ENCODE peak calls at places on chromosomes 4 and X, in ten cellular contexts. One of them, this sample, is unnamed.

GRCh38 chrX:57232658-57233360 is 53.7 kb upstream of the FAAH2 start:
- DNase-seq in trophoblast cell: no peak
- DNase-seq in cardiac muscle cell: no peak
- DNase-seq in pancreas: no peak
- DNase-seq in foreskin keratinocyte: no peak
- DNase-seq in mammary epithelial cell: no peak
- DNase-seq in psoas muscle: no peak
- DNase-seq in AG04450: no peak
- DNase-seq in heart left ventricle: no peak
- DNase-seq in right cardiac atrium: no peak
- DNase-seq in this sample: no peak

GRCh38 chrX:81261576-81261975 is 59.7 kb downstream of the SH3BGRL start:
- DNase-seq in trophoblast cell: no peak
- DNase-seq in cardiac muscle cell: peak
- DNase-seq in pancreas: no peak
- DNase-seq in foreskin keratinocyte: peak
- DNase-seq in mammary epithelial cell: peak
- DNase-seq in psoas muscle: no peak
- DNase-seq in AG04450: no peak
- DNase-seq in heart left ventricle: no peak
- DNase-seq in right cardiac atrium: no peak
- DNase-seq in this sample: no peak

GRCh38 chr4:119841361-119841760 is 212.8 kb upstream of the PDE5A start:
- DNase-seq in trophoblast cell: no peak
- DNase-seq in cardiac muscle cell: no peak
- DNase-seq in pancreas: no peak
- DNase-seq in foreskin keratinocyte: peak
- DNase-seq in mammary epithelial cell: peak
- DNase-seq in psoas muscle: no peak
- DNase-seq in AG04450: no peak
- DNase-seq in heart left ventricle: no peak
- DNase-seq in right cardiac atrium: no peak
- DNase-seq in this sample: no peak

GRCh38 chr4:157128395-157128794 is 52.4 kb downstream of the GLRB start:
- DNase-seq in trophoblast cell: no peak
- DNase-seq in cardiac muscle cell: peak
- DNase-seq in pancreas: no peak
- DNase-seq in foreskin keratinocyte: peak
- DNase-seq in mammary epithelial cell: peak
- DNase-seq in psoas muscle: no peak
- DNase-seq in AG04450: peak
- DNase-seq in heart left ventricle: no peak
- DNase-seq in right cardiac atrium: no peak
- DNase-seq in this sample: no peak

GRCh38 chrX:107730991-107731766 is 44.4 kb downstream of the TSC22D3 start:
- DNase-seq in trophoblast cell: no peak
- DNase-seq in cardiac muscle cell: no peak
- DNase-seq in pancreas: no peak
- DNase-seq in foreskin keratinocyte: no peak
- DNase-seq in mammary epithelial cell: no peak
- DNase-seq in psoas muscle: no peak
- DNase-seq in AG04450: no peak
- DNase-seq in heart left ventricle: no peak
- DNase-seq in right cardiac atrium: no peak
- DNase-seq in this sample: no peak

GRCh38 chrX:70554081-70554480 is 109.4 kb downstream of the DLG3 start:
- DNase-seq in trophoblast cell: no peak
- DNase-seq in cardiac muscle cell: peak
- DNase-seq in pancreas: no peak
- DNase-seq in foreskin keratinocyte: peak
- DNase-seq in mammary epithelial cell: peak
- DNase-seq in psoas muscle: no peak
- DNase-seq in AG04450: no peak
- DNase-seq in heart left ventricle: no peak
- DNase-seq in right cardiac atrium: no peak
- DNase-seq in this sample: no peak

GRCh38 chr4:152689615-152690501 is 10.1 kb upstream of the TMEM154 start:
- DNase-seq in trophoblast cell: no peak
- DNase-seq in cardiac muscle cell: no peak
- DNase-seq in pancreas: no peak
- DNase-seq in foreskin keratinocyte: no peak
- DNase-seq in mammary epithelial cell: no peak
- DNase-seq in psoas muscle: no peak
- DNase-seq in AG04450: no peak
- DNase-seq in heart left ventricle: no peak
- DNase-seq in right cardiac atrium: no peak
- DNase-seq in this sample: no peak

GRCh38 chr4:176883108-176883550 is 90.4 kb upstream of the VEGFC start:
- DNase-seq in trophoblast cell: no peak
- DNase-seq in cardiac muscle cell: peak
- DNase-seq in pancreas: no peak
- DNase-seq in foreskin keratinocyte: no peak
- DNase-seq in mammary epithelial cell: no peak
- DNase-seq in psoas muscle: no peak
- DNase-seq in AG04450: no peak
- DNase-seq in heart left ventricle: no peak
- DNase-seq in right cardiac atrium: no peak
- DNase-seq in this sample: no peak

GRCh38 chr4:140213736-140214135 is 59.8 kb upstream of the MAML3 start:
- DNase-seq in trophoblast cell: no peak
- DNase-seq in cardiac muscle cell: no peak
- DNase-seq in pancreas: no peak
- DNase-seq in foreskin keratinocyte: peak
- DNase-seq in mammary epithelial cell: peak
- DNase-seq in psoas muscle: no peak
- DNase-seq in AG04450: no peak
- DNase-seq in heart left ventricle: no peak
- DNase-seq in right cardiac atrium: no peak
- DNase-seq in this sample: no peak

GRCh38 chr4:140223056-140223810 is 69.2 kb upstream of the MAML3 start:
- DNase-seq in trophoblast cell: peak
- DNase-seq in cardiac muscle cell: peak
- DNase-seq in pancreas: no peak
- DNase-seq in foreskin keratinocyte: peak
- DNase-seq in mammary epithelial cell: no peak
- DNase-seq in psoas muscle: no peak
- DNase-seq in AG04450: no peak
- DNase-seq in heart left ventricle: no peak
- DNase-seq in right cardiac atrium: no peak
- DNase-seq in this sample: no peak

GRCh38 chr4:140220053-140220452 is 66.1 kb upstream of the MAML3 start:
- DNase-seq in trophoblast cell: no peak
- DNase-seq in cardiac muscle cell: no peak
- DNase-seq in pancreas: no peak
- DNase-seq in foreskin keratinocyte: no peak
- DNase-seq in mammary epithelial cell: no peak
- DNase-seq in psoas muscle: no peak
- DNase-seq in AG04450: no peak
- DNase-seq in heart left ventricle: no peak
- DNase-seq in right cardiac atrium: no peak
- DNase-seq in this sample: no peak

GRCh38 chr4:140222175-140222574 is 68.2 kb upstream of the MAML3 start:
- DNase-seq in trophoblast cell: no peak
- DNase-seq in cardiac muscle cell: peak
- DNase-seq in pancreas: no peak
- DNase-seq in foreskin keratinocyte: peak
- DNase-seq in mammary epithelial cell: peak
- DNase-seq in psoas muscle: no peak
- DNase-seq in AG04450: no peak
- DNase-seq in heart left ventricle: no peak
- DNase-seq in right cardiac atrium: no peak
- DNase-seq in this sample: no peak

DNA sequence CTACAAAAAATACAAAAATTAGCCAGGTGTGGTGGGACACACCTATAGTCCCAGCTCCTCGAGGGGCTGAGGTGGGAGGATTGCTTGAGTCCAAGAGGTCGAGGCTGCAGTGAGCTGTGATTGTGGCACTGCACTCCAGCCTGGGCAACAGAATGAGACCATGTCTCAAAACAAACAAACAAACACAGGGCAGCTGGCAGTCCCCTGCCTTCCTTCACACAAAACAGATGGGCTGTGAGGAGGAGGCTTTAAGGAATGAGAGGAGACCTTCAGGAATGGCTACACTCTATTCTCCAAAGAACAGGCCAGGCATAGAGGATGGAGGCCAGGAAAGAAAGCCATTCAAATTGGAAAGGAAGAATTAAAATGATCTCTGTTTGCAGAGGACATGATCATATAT is 65.6 kb upstream of the MAML3 start:
- DNase-seq in trophoblast cell: no peak
- DNase-seq in cardiac muscle cell: no peak
- DNase-seq in pancreas: no peak
- DNase-seq in foreskin keratinocyte: no peak
- DNase-seq in mammary epithelial cell: no peak
- DNase-seq in psoas muscle: no peak
- DNase-seq in AG04450: no peak
- DNase-seq in heart left ventricle: no peak
- DNase-seq in right cardiac atrium: no peak
- DNase-seq in this sample: no peak
- H3K27ac ChIP-seq in trophoblast cell: no peak
- H3K27ac ChIP-seq in cardiac muscle cell: no peak
- H3K27ac ChIP-seq in pancreas: no peak
- H3K27ac ChIP-seq in foreskin keratinocyte: no peak
- H3K27ac ChIP-seq in mammary epithelial cell: no peak
- H3K27ac ChIP-seq in psoas muscle: no peak
- H3K27ac ChIP-seq in AG04450: no peak
- H3K27ac ChIP-seq in heart left ventricle: no peak
- H3K27ac ChIP-seq in right cardiac atrium: no peak
- H3K27ac ChIP-seq in this sample: no peak

GRCh38 chr4:137532869-137533236 is 559 bp upstream of the PCDH18 start:
- DNase-seq in trophoblast cell: no peak
- DNase-seq in cardiac muscle cell: peak
- DNase-seq in pancreas: no peak
- DNase-seq in foreskin keratinocyte: no peak
- DNase-seq in mammary epithelial cell: no peak
- DNase-seq in psoas muscle: no peak
- DNase-seq in AG04450: no peak
- DNase-seq in heart left ventricle: no peak
- DNase-seq in right cardiac atrium: no peak
- DNase-seq in this sample: no peak

GRCh38 chr4:137531951-137532868 is at the start of gene PCDH18:
- DNase-seq in trophoblast cell: no peak
- DNase-seq in cardiac muscle cell: peak
- DNase-seq in pancreas: peak
- DNase-seq in foreskin keratinocyte: peak
- DNase-seq in mammary epithelial cell: peak
- DNase-seq in psoas muscle: peak
- DNase-seq in AG04450: peak
- DNase-seq in heart left ventricle: peak
- DNase-seq in right cardiac atrium: peak
- DNase-seq in this sample: peak

GRCh38 chr4:137534516-137534915 is 2.2 kb upstream of the PCDH18 start:
- DNase-seq in trophoblast cell: no peak
- DNase-seq in cardiac muscle cell: peak
- DNase-seq in pancreas: no peak
- DNase-seq in foreskin keratinocyte: no peak
- DNase-seq in mammary epithelial cell: no peak
- DNase-seq in psoas muscle: no peak
- DNase-seq in AG04450: no peak
- DNase-seq in heart left ventricle: no peak
- DNase-seq in right cardiac atrium: no peak
- DNase-seq in this sample: no peak

GRCh38 chr4:137535718-137536117 is 3.4 kb upstream of the PCDH18 start:
- DNase-seq in trophoblast cell: no peak
- DNase-seq in cardiac muscle cell: no peak
- DNase-seq in pancreas: no peak
- DNase-seq in foreskin keratinocyte: no peak
- DNase-seq in mammary epithelial cell: no peak
- DNase-seq in psoas muscle: no peak
- DNase-seq in AG04450: no peak
- DNase-seq in heart left ventricle: no peak
- DNase-seq in right cardiac atrium: no peak
- DNase-seq in this sample: no peak

DNA sequence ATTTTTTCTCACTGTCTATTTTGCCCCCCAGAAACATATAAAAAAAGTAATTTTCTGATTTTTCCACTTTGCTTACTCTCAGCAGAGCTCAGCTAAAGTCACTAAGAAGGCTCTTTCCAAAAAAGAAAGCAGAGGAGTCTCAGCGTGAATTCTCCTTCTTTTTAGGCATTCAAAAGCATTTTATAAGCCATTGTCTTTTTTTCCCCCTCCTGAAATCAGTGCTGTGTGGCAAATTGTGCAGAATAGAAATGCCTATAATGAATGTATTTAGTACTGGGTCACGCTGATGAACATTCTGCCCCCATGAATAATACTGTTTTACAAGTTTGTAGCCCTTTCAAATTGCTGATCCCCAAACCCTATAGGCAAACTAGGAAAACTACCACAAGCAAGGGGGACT is 1.6 kb upstream of the PCDH18 start:
- DNase-seq in trophoblast cell: no peak
- DNase-seq in cardiac muscle cell: no peak
- DNase-seq in pancreas: no peak
- DNase-seq in foreskin keratinocyte: no peak
- DNase-seq in mammary epithelial cell: no peak
- DNase-seq in psoas muscle: no peak
- DNase-seq in AG04450: no peak
- DNase-seq in heart left ventricle: no peak
- DNase-seq in right cardiac atrium: no peak
- DNase-seq in this sample: no peak
- H3K27ac ChIP-seq in trophoblast cell: no peak
- H3K27ac ChIP-seq in cardiac muscle cell: no peak
- H3K27ac ChIP-seq in pancreas: no peak
- H3K27ac ChIP-seq in foreskin keratinocyte: no peak
- H3K27ac ChIP-seq in mammary epithelial cell: no peak
- H3K27ac ChIP-seq in psoas muscle: peak
- H3K27ac ChIP-seq in AG04450: no peak
- H3K27ac ChIP-seq in heart left ventricle: peak
- H3K27ac ChIP-seq in right cardiac atrium: peak
- H3K27ac ChIP-seq in this sample: peak

GRCh38 chr4:47543331-47543730 is 58.3 kb downstream of the ATP10D start:
- DNase-seq in trophoblast cell: no peak
- DNase-seq in cardiac muscle cell: no peak
- DNase-seq in pancreas: no peak
- DNase-seq in foreskin keratinocyte: peak
- DNase-seq in mammary epithelial cell: no peak
- DNase-seq in psoas muscle: no peak
- DNase-seq in AG04450: no peak
- DNase-seq in heart left ventricle: no peak
- DNase-seq in right cardiac atrium: no peak
- DNase-seq in this sample: no peak
- H3K27ac ChIP-seq in trophoblast cell: no peak
- H3K27ac ChIP-seq in cardiac muscle cell: no peak
- H3K27ac ChIP-seq in pancreas: no peak
- H3K27ac ChIP-seq in foreskin keratinocyte: no peak
- H3K27ac ChIP-seq in mammary epithelial cell: peak
- H3K27ac ChIP-seq in psoas muscle: no peak
- H3K27ac ChIP-seq in AG04450: no peak
- H3K27ac ChIP-seq in heart left ventricle: no peak
- H3K27ac ChIP-seq in right cardiac atrium: no peak
- H3K27ac ChIP-seq in this sample: no peak

DNA sequence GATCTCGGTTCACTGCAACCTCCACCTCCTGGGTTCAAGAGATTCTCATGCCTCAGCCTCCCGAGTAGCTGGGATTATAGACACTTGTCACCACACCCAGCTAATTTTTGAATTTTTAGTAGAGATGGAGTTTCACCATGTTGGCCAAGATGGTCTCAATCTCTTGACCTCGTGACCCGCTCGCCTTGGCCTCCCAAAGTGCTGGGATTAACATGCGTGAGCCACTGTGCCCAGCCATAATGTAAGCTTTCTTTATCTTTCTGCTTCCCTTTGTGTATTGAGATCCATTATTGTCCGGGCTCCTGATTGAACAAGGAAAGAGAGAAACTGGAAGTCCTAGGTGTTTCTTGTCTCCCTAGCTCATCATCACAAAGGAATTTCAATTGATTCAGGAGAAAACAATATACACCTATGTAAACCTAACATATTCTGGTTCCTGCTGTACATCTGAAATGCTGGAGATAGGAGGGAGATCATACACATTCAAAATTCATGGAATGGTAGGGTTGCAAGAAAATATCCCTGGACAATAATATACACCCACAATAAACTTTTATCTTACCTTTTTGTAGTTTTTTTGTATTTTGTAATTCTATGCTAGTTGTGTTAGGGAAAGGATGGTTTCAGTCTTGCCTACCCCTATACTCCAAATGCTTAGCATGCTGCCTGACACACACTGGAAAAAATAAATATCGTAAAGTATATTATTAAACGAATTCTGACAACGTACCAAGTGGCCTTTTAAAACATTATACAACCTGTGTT is 194.4 kb upstream of the HS3ST1 start:
- DNase-seq in trophoblast cell: no peak
- DNase-seq in cardiac muscle cell: no peak
- DNase-seq in pancreas: no peak
- DNase-seq in foreskin keratinocyte: peak
- DNase-seq in mammary epithelial cell: peak
- DNase-seq in psoas muscle: no peak
- DNase-seq in AG04450: no peak
- DNase-seq in heart left ventricle: no peak
- DNase-seq in right cardiac atrium: no peak
- DNase-seq in this sample: no peak
- H3K27ac ChIP-seq in trophoblast cell: no peak
- H3K27ac ChIP-seq in cardiac muscle cell: no peak
- H3K27ac ChIP-seq in pancreas: no peak
- H3K27ac ChIP-seq in foreskin keratinocyte: peak
- H3K27ac ChIP-seq in mammary epithelial cell: peak
- H3K27ac ChIP-seq in psoas muscle: no peak
- H3K27ac ChIP-seq in AG04450: no peak
- H3K27ac ChIP-seq in heart left ventricle: no peak
- H3K27ac ChIP-seq in right cardiac atrium: no peak
- H3K27ac ChIP-seq in this sample: no peak